ENCODE peak calls at places on chromosomes 6 and 20, in ten cellular contexts. X is BJ; M is HepG2; B is psoas muscle; H is heart left ventricle; L is left ventricle myocardium inferior; R is suprapubic skin; J is IMR-90; S is naive thymus-derived CD4-positive, alpha-beta T cell; I is right atrium auricular region. Y is an unnamed sample.
A peak's percentile ranks its signal among the peaks of the same experiment; 100 is the strongest.

GRCh38 chr6:42629845-42630244 is 66.0 kb downstream of the UBR2 start:
- DNase-seq in H (no peak), I (no peak), M (no peak), R (no peak), L (no peak), J (no peak), X (no peak), B (no peak), S (no peak), Y (no peak)

GRCh38 chr6:21712213-21712612 is 118.7 kb downstream of the SOX4 start:
- DNase-seq in R (no peak), S (no peak), X (no peak), I (no peak), L (no peak), M (no peak), B (no peak), J (no peak), H (no peak), Y (no peak)

GRCh38 chr6:157219201-157220200 is 103.8 kb downstream of the TMEM242 start:
- DNase-seq in M (peak; percentile 18), I (peak; percentile 42), L (no peak), X (no peak), R (no peak), H (no peak), B (no peak), J (peak; percentile 63), S (no peak), Y (peak; percentile 36)

GRCh38 chr20:23584434-23585199 is 16.3 kb upstream of the CST9L start:
- DNase-seq in R (no peak), L (no peak), M (no peak), B (no peak), J (no peak), S (no peak), I (peak; percentile 38), X (no peak), H (no peak), Y (no peak)

GRCh38 chr6:14706378-14706929 is 539.4 kb upstream of the JARID2 start:
- DNase-seq in X (peak; percentile 97), J (peak; percentile 100), I (peak; percentile 81), H (peak; percentile 92), B (peak; percentile 71), R (no peak), S (no peak), M (no peak), L (peak; percentile 64), Y (peak; percentile 41)

GRCh38 chr20:24746351-24746685 is 202.8 kb upstream of the CST7 start:
- DNase-seq in L (no peak), X (no peak), J (no peak), R (peak; percentile 77), B (no peak), I (peak; percentile 47), S (no peak), H (no peak), M (no peak), Y (no peak)

GRCh38 chr6:40930555-40930954 is 108.5 kb downstream of the UNC5CL start:
- DNase-seq in H (peak; percentile 34), B (no peak), X (no peak), J (peak; percentile 20), L (no peak), I (peak; percentile 28), M (no peak), S (no peak), R (no peak), Y (no peak)

GRCh38 chr20:4509825-4510522 is 211.7 kb upstream of the PRND start:
- DNase-seq in X (no peak), M (no peak), R (no peak), S (no peak), B (no peak), I (no peak), H (no peak), J (peak; percentile 35), L (no peak), Y (no peak)

GRCh38 chr6:111712398-111712797 is 106.7 kb upstream of the TRAF3IP2 start:
- DNase-seq in I (peak; percentile 58), B (peak; percentile 56), J (peak; percentile 95), X (peak; percentile 35), R (no peak), S (peak; percentile 30), H (peak; percentile 71), M (no peak), L (no peak), Y (no peak)

GRCh38 chr20:45368221-45368980 is 5.4 kb downstream of the SYS1 start:
- DNase-seq in S (peak; percentile 57), X (no peak), J (no peak), M (no peak), H (no peak), B (no peak), L (no peak), R (no peak), I (no peak), Y (peak; percentile 87)

GRCh38 chr6:119966484-119966883 is 616.9 kb upstream of the MAN1A1 start:
- DNase-seq in B (peak; percentile 44), X (no peak), J (no peak), I (no peak), M (peak; percentile 14), R (no peak), L (no peak), S (peak; percentile 1), H (no peak), Y (peak; percentile 47)

GRCh38 chr6:104325341-104326172 is 534.2 kb downstream of the HACE1 start:
- DNase-seq in H (no peak), R (no peak), B (no peak), X (no peak), I (no peak), J (no peak), S (no peak), M (no peak), L (no peak), Y (no peak)

GRCh38 chr6:20574355-20574754 is 40.1 kb downstream of the CDKAL1 start:
- DNase-seq in S (no peak), L (no peak), M (no peak), X (no peak), H (no peak), J (no peak), I (no peak), B (no peak), R (no peak), Y (no peak)

GRCh38 chr20:49290608-49291191 is 12.8 kb upstream of the ZNFX1 start:
- DNase-seq in I (no peak), M (no peak), R (no peak), B (no peak), L (no peak), S (no peak), H (no peak), J (no peak), X (no peak), Y (no peak)

GRCh38 chr20:41232971-41233926 is 84.3 kb downstream of the ZHX3 start:
- DNase-seq in J (peak; percentile 96), I (no peak), B (no peak), L (no peak), S (no peak), H (no peak), M (no peak), X (peak; percentile 81), R (no peak), Y (no peak)

GRCh38 chr6:30188541-30188940 is 24.7 kb downstream of the TRIM26 start:
- DNase-seq in X (no peak), M (no peak), L (no peak), H (no peak), J (no peak), S (no peak), B (no peak), I (no peak), R (no peak), Y (no peak)
- H3K36me3 ChIP-seq in X (peaks cover 24% of the 10 kb centered on the region), M (peaks cover 71% of the 10 kb centered on the region), L (peaks cover 73% of the 10 kb centered on the region), H (peaks cover 80% of the 10 kb centered on the region), J (peaks cover 40% of the 10 kb centered on the region), S (peaks cover 11% of the 10 kb centered on the region), B (peaks cover 79% of the 10 kb centered on the region), I (peaks cover 34% of the 10 kb centered on the region), R (peaks cover 80% of the 10 kb centered on the region), Y (no peaks in the 10 kb centered on the region)

GRCh38 chr20:36806049-36806448 is 32.5 kb upstream of the DSN1 start:
- DNase-seq in J (no peak), X (no peak), R (no peak), I (no peak), B (no peak), M (no peak), L (no peak), H (no peak), S (no peak), Y (no peak)
- H3K36me3 ChIP-seq in J (peaks cover 64% of the 10 kb centered on the region), X (peaks cover 32% of the 10 kb centered on the region), R (peaks cover 89% of the 10 kb centered on the region), I (peaks cover 80% of the 10 kb centered on the region), B (peaks cover 39% of the 10 kb centered on the region), M (peaks cover 67% of the 10 kb centered on the region), L (peaks cover 93% of the 10 kb centered on the region), H (peaks cover 97% of the 10 kb centered on the region), S (no peaks in the 10 kb centered on the region), Y (no peaks in the 10 kb centered on the region)

GRCh38 chr20:16036331-16036730 is 536.9 kb downstream of the KIF16B start:
- DNase-seq in M (no peak), J (no peak), X (no peak), B (no peak), L (no peak), R (no peak), S (no peak), I (no peak), H (no peak), Y (no peak)

GRCh38 chr20:16035576-16035975 is 537.7 kb downstream of the KIF16B start:
- DNase-seq in L (no peak), I (no peak), M (no peak), H (no peak), J (no peak), R (no peak), S (no peak), B (no peak), X (no peak), Y (no peak)

GRCh38 chr20:16040742-16041141 is 532.5 kb downstream of the KIF16B start:
- DNase-seq in B (no peak), J (no peak), R (no peak), H (no peak), S (no peak), X (no peak), L (no peak), I (no peak), M (no peak), Y (no peak)
- H3K36me3 ChIP-seq in B (no peaks in the 10 kb centered on the region), J (no peaks in the 10 kb centered on the region), R (no peaks in the 10 kb centered on the region), H (no peaks in the 10 kb centered on the region), S (no peaks in the 10 kb centered on the region), X (no peaks in the 10 kb centered on the region), L (no peaks in the 10 kb centered on the region), I (no peaks in the 10 kb centered on the region), M (no peaks in the 10 kb centered on the region), Y (no peaks in the 10 kb centered on the region)

GRCh38 chr6:113434641-113435040 is 422.5 kb upstream of the MARCKS start:
- DNase-seq in L (no peak), S (no peak), X (no peak), I (no peak), H (no peak), M (no peak), J (no peak), B (no peak), R (no peak), Y (no peak)
- H3K36me3 ChIP-seq in L (no peaks in the 10 kb centered on the region), S (no peaks in the 10 kb centered on the region), X (no peaks in the 10 kb centered on the region), I (no peaks in the 10 kb centered on the region), H (no peaks in the 10 kb centered on the region), M (no peaks in the 10 kb centered on the region), J (no peaks in the 10 kb centered on the region), B (no peaks in the 10 kb centered on the region), R (no peaks in the 10 kb centered on the region), Y (no peaks in the 10 kb centered on the region)

DNA sequence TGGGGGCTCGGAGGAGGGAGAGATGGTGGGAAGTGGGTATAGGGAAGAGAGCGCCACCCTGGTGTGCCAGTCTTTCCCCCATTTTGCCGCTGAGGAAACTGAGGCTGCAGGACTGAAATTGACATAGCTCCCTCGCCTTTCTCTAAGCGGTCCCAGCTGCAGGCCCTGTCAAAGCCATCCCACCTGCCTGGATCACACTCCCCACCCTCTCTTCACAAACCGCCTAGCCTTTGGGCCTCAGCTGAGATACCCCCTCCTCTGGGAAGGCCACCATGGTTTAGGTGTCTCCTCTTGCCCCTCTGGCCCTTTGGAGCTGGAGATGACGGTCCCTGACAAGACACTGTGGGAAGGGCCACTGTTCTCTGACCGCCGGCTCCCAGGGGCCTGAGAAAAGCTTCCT is 16.9 kb downstream of the SRC start:
- DNase-seq in S (no peak), R (no peak), L (no peak), H (no peak), B (no peak), J (no peak), M (no peak), I (no peak), X (no peak), Y (peak; percentile 42)
- H3K36me3 ChIP-seq in S (no peaks in the 10 kb centered on the region), R (peaks cover 9% of the 10 kb centered on the region), L (peaks cover 4% of the 10 kb centered on the region), H (no peaks in the 10 kb centered on the region), B (no peaks in the 10 kb centered on the region), J (peaks cover 22% of the 10 kb centered on the region), M (peaks cover 71% of the 10 kb centered on the region), I (peaks cover 9% of the 10 kb centered on the region), X (peaks cover 10% of the 10 kb centered on the region), Y (no peaks in the 10 kb centered on the region)

Y was measured in Peyer's patch.